ENCODE peak calls at places on chromosomes 3 and 15, in four cellular contexts. M, B, Q and S are unnamed samples.

GRCh38 chr3:39531681-39532080 is 64.2 kb downstream of the MOBP start:
- DNase-seq in B (no peak), M (no peak), Q (no peak), S (no peak)

GRCh38 chr3:122786067-122786466 is 7.6 kb downstream of the HSPBAP1 start:
- DNase-seq in Q (no peak), B (peak; percentile 64), M (no peak), S (peak; percentile 28)

GRCh38 chr3:47850062-47850802 is 47.3 kb downstream of the DHX30 start:
- DNase-seq in Q (no peak), M (no peak), B (no peak), S (no peak)

GRCh38 chr15:95106781-95107180 is 875.4 kb downstream of the MCTP2 start:
- DNase-seq in B (no peak), M (no peak), Q (no peak), S (no peak)

GRCh38 chr3:38646630-38647029 is 2.9 kb downstream of the SCN5A start:
- DNase-seq in M (no peak), B (no peak), Q (peak; percentile 6), S (peak; percentile 68)

GRCh38 chr3:125032100-125032643 is 23.6 kb downstream of the HEG1 start:
- DNase-seq in M (no peak), B (no peak), Q (no peak), S (no peak)

GRCh38 chr15:42421376-42421775 is 62.1 kb downstream of the CAPN3 start:
- DNase-seq in Q (no peak), M (no peak), B (no peak), S (no peak)

GRCh38 chr15:52805351-52806283 is 15.5 kb upstream of the ONECUT1 start:
- DNase-seq in B (no peak), M (no peak), Q (no peak), S (no peak)